ENCODE peak calls at places on chromosomes 16 and 17, in nine cellular contexts. Z is adrenal gland, L is testis, D is lower leg skin, H is tibial nerve, C is A549, I is body of pancreas, Q is heart left ventricle, S is transverse colon. R is an unnamed sample.

GRCh38 chr16:1178295-1178910 is 25.5 kb downstream of the CACNA1H start:
- DNase-seq in Q (no peak), C (no peak), L (no peak), I (no peak), S (no peak), H (no peak), D (no peak), Z (no peak), R (no peak)

GRCh38 chr17:65314212-65314611 is 177.0 kb downstream of the RGS9 start:
- DNase-seq in C (no peak), H (no peak), I (no peak), Q (no peak), D (no peak), L (no peak), Z (no peak), S (no peak), R (no peak)

GRCh38 chr17:73722163-73722562 is 77.9 kb upstream of the SDK2 start:
- DNase-seq in L (no peak), H (no peak), C (no peak), Z (no peak), I (no peak), D (no peak), S (no peak), Q (no peak), R (no peak)

GRCh38 chr17:59373879-59374495 is 42.5 kb downstream of the YPEL2 start:
- DNase-seq in Z (peak; percentile 25), H (peak; percentile 83), L (no peak), C (no peak), D (peak; percentile 76), I (no peak), S (no peak), Q (no peak), R (no peak)

GRCh38 chr16:14132696-14133048 is 61.6 kb downstream of the MRTFB start:
- DNase-seq in L (no peak), I (no peak), H (no peak), C (no peak), D (no peak), Z (no peak), Q (no peak), S (no peak), R (no peak)

GRCh38 chr16:79970551-79971236 is 370.2 kb upstream of the MAF start:
- DNase-seq in D (peak; percentile 60), Z (peak; percentile 78), Q (peak; percentile 71), I (peak; percentile 14), C (peak; percentile 29), S (peak; percentile 8), H (peak; percentile 52), L (peak; percentile 72), R (no peak)

GRCh38 chr17:81230043-81230820 is 7.5 kb upstream of the CEP131 start:
- DNase-seq in D (no peak), C (peak; percentile 56), L (no peak), Z (no peak), I (no peak), Q (peak; percentile 25), S (no peak), H (no peak), R (no peak)

GRCh38 chr17:75516619-75517276 is 420 bp downstream of the TSEN54 start:
- DNase-seq in C (no peak), Z (peak; percentile 43), I (peak; percentile 35), H (no peak), L (no peak), S (peak; percentile 41), D (no peak), Q (peak; percentile 38), R (peak; percentile 77)

GRCh38 chr17:42623732-42624596 is 14.5 kb downstream of the TUBG1 start:
- DNase-seq in I (peak; percentile 92), C (peak; percentile 80), S (peak; percentile 42), Q (no peak), L (no peak), D (peak; percentile 32), H (no peak), Z (peak; percentile 87), R (peak; percentile 61)
- TF ChIP-seq POLR2A in I (peak; percentile 48), C (no peak), S (no peak), Q (no peak), L (no peak), D (no peak), H (no peak), Z (peak; percentile 24), R (no peak)

GRCh38 chr17:4263282-4264215 is at the start of gene ANKFY1:
- DNase-seq in D (peak; percentile 94), I (peak; percentile 96), S (peak; percentile 97), C (peak; percentile 94), Z (peak; percentile 96), Q (peak; percentile 97), L (peak; percentile 97), H (peak; percentile 91), R (peak; percentile 96)
- TF ChIP-seq POLR2A in D (no peak), I (peak; percentile 80), S (peak; percentile 71), C (peak; percentile 89), Z (peak; percentile 64), Q (no peak), L (no peak), H (no peak), R (peak; percentile 79)

GRCh38 chr16:11229432-11229831 is 26.6 kb downstream of the SOCS1 start:
- DNase-seq in S (no peak), H (no peak), I (no peak), Z (no peak), Q (no peak), L (no peak), C (no peak), D (no peak), R (no peak)

GRCh38 chr16:11224894-11225676 is 30.9 kb downstream of the SOCS1 start:
- DNase-seq in Z (peak; percentile 34), D (no peak), Q (peak; percentile 49), L (no peak), C (no peak), S (peak; percentile 78), H (no peak), I (no peak), R (no peak)

GRCh38 chr16:11225677-11226549 is 30.1 kb downstream of the SOCS1 start:
- DNase-seq in D (no peak), H (no peak), Q (no peak), I (no peak), Z (no peak), S (no peak), L (no peak), C (no peak), R (no peak)

GRCh38 chr16:11219188-11219587 is 36.8 kb downstream of the SOCS1 start:
- DNase-seq in C (no peak), I (no peak), H (no peak), S (no peak), Q (no peak), Z (no peak), L (no peak), D (no peak), R (no peak)

GRCh38 chr16:11224096-11224893 is 31.7 kb downstream of the SOCS1 start:
- DNase-seq in L (peak; percentile 81), S (peak; percentile 86), Z (peak; percentile 77), Q (peak; percentile 77), I (peak; percentile 56), D (peak; percentile 86), C (no peak), H (peak; percentile 74), R (no peak)
- TF ChIP-seq POLR2A in L (no peak), S (no peak), Z (no peak), Q (no peak), I (no peak), D (no peak), C (no peak), H (no peak), R (no peak)

DNA sequence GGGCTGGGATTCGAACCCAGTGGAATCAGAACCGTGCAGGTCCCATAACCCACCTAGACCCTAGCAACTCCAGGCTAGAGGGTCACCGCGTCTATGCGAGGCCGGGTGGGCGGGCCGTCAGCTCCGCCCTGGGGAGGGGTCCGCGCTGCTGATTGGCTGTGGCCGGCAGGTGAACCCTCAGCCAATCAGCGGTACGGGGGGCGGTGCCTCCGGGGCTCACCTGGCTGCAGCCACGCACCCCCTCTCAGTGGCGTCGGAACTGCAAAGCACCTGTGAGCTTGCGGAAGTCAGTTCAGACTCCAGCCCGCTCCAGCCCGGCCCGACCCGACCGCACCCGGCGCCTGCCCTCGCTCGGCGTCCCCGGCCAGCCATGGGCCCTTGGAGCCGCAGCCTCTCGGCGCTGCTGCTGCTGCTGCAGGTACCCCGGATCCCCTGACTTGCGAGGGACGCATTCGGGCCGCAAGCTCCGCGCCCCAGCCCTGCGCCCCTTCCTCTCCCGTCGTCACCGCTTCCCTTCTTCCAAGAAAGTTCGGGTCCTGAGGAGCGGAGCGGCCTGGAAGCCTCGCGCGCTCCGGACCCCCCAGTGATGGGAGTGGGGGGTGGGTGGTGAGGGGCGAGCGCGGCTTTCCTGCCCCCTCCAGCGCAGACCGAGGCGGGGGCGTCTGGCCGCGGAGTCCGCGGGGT is at the start of gene CDH1:
- DNase-seq in Z (peak; percentile 4), D (peak; percentile 71), L (peak; percentile 73), S (peak; percentile 95), H (no peak), I (peak; percentile 98), Q (no peak), C (no peak), R (no peak)
- TF ChIP-seq POLR2A in Z (no peak), D (no peak), L (no peak), S (peak; percentile 98), H (no peak), I (peak; percentile 99), Q (no peak), C (no peak), R (no peak)

GRCh38 chr17:2222301-2222700 is 81.3 kb downstream of the SMG6 start:
- DNase-seq in H (no peak), S (no peak), D (no peak), Z (no peak), Q (no peak), I (no peak), C (no peak), L (no peak), R (no peak)
- TF ChIP-seq POLR2A in H (no peak), S (no peak), D (no peak), Z (no peak), Q (no peak), I (no peak), C (no peak), L (no peak), R (no peak)